ENCODE peak calls at places on chromosome 22, in ten cellular contexts. One of them, this sample, is unnamed.

GRCh38 chr22:43297246-43298061 is 45.7 kb downstream of the SCUBE1 start:
- DNase-seq in AG04449: no peak
- DNase-seq in OCI-M1: no peak
- DNase-seq in psoas muscle: peak
- DNase-seq in globus pallidus: no peak
- DNase-seq in LoVo: no peak
- DNase-seq in NCI-H226: no peak
- DNase-seq in ACHN: no peak
- DNase-seq in T-helper 1 cell: no peak
- DNase-seq in GM04504: no peak
- DNase-seq in this sample: no peak

GRCh38 chr22:32206774-32207758 is 2.2 kb upstream of the RFPL2 start:
- DNase-seq in AG04449: no peak
- DNase-seq in OCI-M1: peak
- DNase-seq in psoas muscle: no peak
- DNase-seq in globus pallidus: no peak
- DNase-seq in LoVo: peak
- DNase-seq in NCI-H226: no peak
- DNase-seq in ACHN: peak
- DNase-seq in T-helper 1 cell: no peak
- DNase-seq in GM04504: no peak
- DNase-seq in this sample: peak

GRCh38 chr22:46536559-46537220 is 730 bp downstream of the CELSR1 start:
- DNase-seq in AG04449: no peak
- DNase-seq in OCI-M1: no peak
- DNase-seq in psoas muscle: no peak
- DNase-seq in globus pallidus: no peak
- DNase-seq in LoVo: no peak
- DNase-seq in NCI-H226: no peak
- DNase-seq in ACHN: peak
- DNase-seq in T-helper 1 cell: no peak
- DNase-seq in GM04504: no peak
- DNase-seq in this sample: no peak

GRCh38 chr22:47564651-47565050 is 802.2 kb downstream of the TBC1D22A start:
- DNase-seq in AG04449: no peak
- DNase-seq in OCI-M1: no peak
- DNase-seq in psoas muscle: no peak
- DNase-seq in globus pallidus: no peak
- DNase-seq in LoVo: no peak
- DNase-seq in NCI-H226: no peak
- DNase-seq in ACHN: no peak
- DNase-seq in T-helper 1 cell: no peak
- DNase-seq in GM04504: no peak
- DNase-seq in this sample: no peak

GRCh38 chr22:18987765-18988164 is 51.7 kb upstream of the PRODH start:
- DNase-seq in AG04449: no peak
- DNase-seq in OCI-M1: no peak
- DNase-seq in psoas muscle: no peak
- DNase-seq in globus pallidus: no peak
- DNase-seq in LoVo: peak
- DNase-seq in NCI-H226: no peak
- DNase-seq in ACHN: no peak
- DNase-seq in T-helper 1 cell: no peak
- DNase-seq in GM04504: no peak
- DNase-seq in this sample: no peak

GRCh38 chr22:44580176-44580575 is 82.1 kb upstream of the RTL6 start:
- DNase-seq in AG04449: no peak
- DNase-seq in OCI-M1: no peak
- DNase-seq in psoas muscle: no peak
- DNase-seq in globus pallidus: no peak
- DNase-seq in LoVo: no peak
- DNase-seq in NCI-H226: no peak
- DNase-seq in ACHN: no peak
- DNase-seq in T-helper 1 cell: no peak
- DNase-seq in GM04504: no peak
- DNase-seq in this sample: no peak

GRCh38 chr22:35409783-35410662 is 10.1 kb downstream of the MCM5 start:
- DNase-seq in AG04449: no peak
- DNase-seq in OCI-M1: no peak
- DNase-seq in psoas muscle: no peak
- DNase-seq in globus pallidus: peak
- DNase-seq in LoVo: no peak
- DNase-seq in NCI-H226: no peak
- DNase-seq in ACHN: no peak
- DNase-seq in T-helper 1 cell: no peak
- DNase-seq in GM04504: no peak
- DNase-seq in this sample: no peak

GRCh38 chr22:39254789-39255298 is 10.1 kb upstream of the PDGFB start:
- DNase-seq in AG04449: peak
- DNase-seq in OCI-M1: no peak
- DNase-seq in psoas muscle: peak
- DNase-seq in globus pallidus: no peak
- DNase-seq in LoVo: no peak
- DNase-seq in NCI-H226: peak
- DNase-seq in ACHN: peak
- DNase-seq in T-helper 1 cell: peak
- DNase-seq in GM04504: no peak
- DNase-seq in this sample: no peak

GRCh38 chr22:24843048-24843447 is 37.0 kb downstream of the SGSM1 start:
- DNase-seq in AG04449: no peak
- DNase-seq in OCI-M1: no peak
- DNase-seq in psoas muscle: no peak
- DNase-seq in globus pallidus: no peak
- DNase-seq in LoVo: no peak
- DNase-seq in NCI-H226: no peak
- DNase-seq in ACHN: no peak
- DNase-seq in T-helper 1 cell: no peak
- DNase-seq in GM04504: no peak
- DNase-seq in this sample: no peak

GRCh38 chr22:20429254-20430100 is 8.1 kb downstream of the SCARF2 start:
- DNase-seq in AG04449: no peak
- DNase-seq in OCI-M1: peak
- DNase-seq in psoas muscle: no peak
- DNase-seq in globus pallidus: no peak
- DNase-seq in LoVo: peak
- DNase-seq in NCI-H226: no peak
- DNase-seq in ACHN: no peak
- DNase-seq in T-helper 1 cell: peak
- DNase-seq in GM04504: no peak
- DNase-seq in this sample: peak

GRCh38 chr22:48636746-48637145 is 1190.9 kb downstream of the BRD1 start:
- DNase-seq in AG04449: no peak
- DNase-seq in OCI-M1: no peak
- DNase-seq in psoas muscle: no peak
- DNase-seq in globus pallidus: no peak
- DNase-seq in LoVo: no peak
- DNase-seq in NCI-H226: no peak
- DNase-seq in ACHN: no peak
- DNase-seq in T-helper 1 cell: no peak
- DNase-seq in GM04504: no peak
- DNase-seq in this sample: no peak

GRCh38 chr22:50665738-50666137 is 6.9 kb upstream of the SHANK3 start:
- DNase-seq in AG04449: no peak
- DNase-seq in OCI-M1: no peak
- DNase-seq in psoas muscle: no peak
- DNase-seq in globus pallidus: no peak
- DNase-seq in LoVo: no peak
- DNase-seq in NCI-H226: no peak
- DNase-seq in ACHN: no peak
- DNase-seq in T-helper 1 cell: no peak
- DNase-seq in GM04504: no peak
- DNase-seq in this sample: no peak

GRCh38 chr22:17845340-17845739 is 71.1 kb upstream of the BID start:
- DNase-seq in AG04449: no peak
- DNase-seq in OCI-M1: no peak
- DNase-seq in psoas muscle: no peak
- DNase-seq in globus pallidus: no peak
- DNase-seq in LoVo: no peak
- DNase-seq in NCI-H226: no peak
- DNase-seq in ACHN: no peak
- DNase-seq in T-helper 1 cell: no peak
- DNase-seq in GM04504: no peak
- DNase-seq in this sample: no peak

GRCh38 chr22:20749453-20749852 is 24.5 kb upstream of the SERPIND1 start:
- DNase-seq in AG04449: no peak
- DNase-seq in OCI-M1: no peak
- DNase-seq in psoas muscle: no peak
- DNase-seq in globus pallidus: no peak
- DNase-seq in LoVo: no peak
- DNase-seq in NCI-H226: no peak
- DNase-seq in ACHN: no peak
- DNase-seq in T-helper 1 cell: no peak
- DNase-seq in GM04504: no peak
- DNase-seq in this sample: no peak

GRCh38 chr22:49302530-49302929 is 525.1 kb downstream of the BRD1 start:
- DNase-seq in AG04449: no peak
- DNase-seq in OCI-M1: no peak
- DNase-seq in psoas muscle: no peak
- DNase-seq in globus pallidus: no peak
- DNase-seq in LoVo: no peak
- DNase-seq in NCI-H226: no peak
- DNase-seq in ACHN: no peak
- DNase-seq in T-helper 1 cell: no peak
- DNase-seq in GM04504: no peak
- DNase-seq in this sample: no peak

GRCh38 chr22:24901448-24901847 is 45.0 kb downstream of the LHFPL7 start:
- DNase-seq in AG04449: no peak
- DNase-seq in OCI-M1: no peak
- DNase-seq in psoas muscle: no peak
- DNase-seq in globus pallidus: no peak
- DNase-seq in LoVo: no peak
- DNase-seq in NCI-H226: no peak
- DNase-seq in ACHN: no peak
- DNase-seq in T-helper 1 cell: no peak
- DNase-seq in GM04504: no peak
- DNase-seq in this sample: no peak

GRCh38 chr22:29727248-29727551 is 7.4 kb downstream of the CABP7 start:
- DNase-seq in AG04449: no peak
- DNase-seq in OCI-M1: peak
- DNase-seq in psoas muscle: peak
- DNase-seq in globus pallidus: no peak
- DNase-seq in LoVo: no peak
- DNase-seq in NCI-H226: no peak
- DNase-seq in ACHN: no peak
- DNase-seq in T-helper 1 cell: no peak
- DNase-seq in GM04504: no peak
- DNase-seq in this sample: peak

GRCh38 chr22:17706451-17706900 is 67.8 kb downstream of the BID start:
- DNase-seq in AG04449: peak
- DNase-seq in OCI-M1: peak
- DNase-seq in psoas muscle: no peak
- DNase-seq in globus pallidus: peak
- DNase-seq in LoVo: peak
- DNase-seq in NCI-H226: peak
- DNase-seq in ACHN: peak
- DNase-seq in T-helper 1 cell: no peak
- DNase-seq in GM04504: peak
- DNase-seq in this sample: peak

GRCh38 chr22:19291218-19291579 is 320 bp downstream of the CLTCL1 start:
- DNase-seq in AG04449: no peak
- DNase-seq in OCI-M1: peak
- DNase-seq in psoas muscle: peak
- DNase-seq in globus pallidus: no peak
- DNase-seq in LoVo: peak
- DNase-seq in NCI-H226: no peak
- DNase-seq in ACHN: peak
- DNase-seq in T-helper 1 cell: peak
- DNase-seq in GM04504: no peak
- DNase-seq in this sample: no peak

GRCh38 chr22:30829901-30830550 is 135.4 kb downstream of the OSBP2 start:
- DNase-seq in AG04449: peak
- DNase-seq in OCI-M1: no peak
- DNase-seq in psoas muscle: no peak
- DNase-seq in globus pallidus: no peak
- DNase-seq in LoVo: peak
- DNase-seq in NCI-H226: peak
- DNase-seq in ACHN: peak
- DNase-seq in T-helper 1 cell: no peak
- DNase-seq in GM04504: peak
- DNase-seq in this sample: no peak

GRCh38 chr22:48258841-48259240 is 1496.4 kb downstream of the TBC1D22A start:
- DNase-seq in AG04449: no peak
- DNase-seq in OCI-M1: no peak
- DNase-seq in psoas muscle: no peak
- DNase-seq in globus pallidus: no peak
- DNase-seq in LoVo: no peak
- DNase-seq in NCI-H226: no peak
- DNase-seq in ACHN: no peak
- DNase-seq in T-helper 1 cell: no peak
- DNase-seq in GM04504: no peak
- DNase-seq in this sample: no peak

GRCh38 chr22:23155143-23155542 is 9.9 kb downstream of the RAB36 start:
- DNase-seq in AG04449: no peak
- DNase-seq in OCI-M1: no peak
- DNase-seq in psoas muscle: no peak
- DNase-seq in globus pallidus: no peak
- DNase-seq in LoVo: no peak
- DNase-seq in NCI-H226: no peak
- DNase-seq in ACHN: no peak
- DNase-seq in T-helper 1 cell: no peak
- DNase-seq in GM04504: no peak
- DNase-seq in this sample: no peak

GRCh38 chr22:19888131-19888746 is 33.6 kb upstream of the GNB1L start:
- DNase-seq in AG04449: no peak
- DNase-seq in OCI-M1: no peak
- DNase-seq in psoas muscle: peak
- DNase-seq in globus pallidus: no peak
- DNase-seq in LoVo: no peak
- DNase-seq in NCI-H226: no peak
- DNase-seq in ACHN: no peak
- DNase-seq in T-helper 1 cell: no peak
- DNase-seq in GM04504: no peak
- DNase-seq in this sample: no peak

GRCh38 chr22:44158766-44159165 is 22.0 kb upstream of the PARVG start:
- DNase-seq in AG04449: no peak
- DNase-seq in OCI-M1: no peak
- DNase-seq in psoas muscle: no peak
- DNase-seq in globus pallidus: no peak
- DNase-seq in LoVo: no peak
- DNase-seq in NCI-H226: no peak
- DNase-seq in ACHN: no peak
- DNase-seq in T-helper 1 cell: no peak
- DNase-seq in GM04504: no peak
- DNase-seq in this sample: no peak

GRCh38 chr22:45510376-45511232 is 7.9 kb downstream of the FBLN1 start:
- DNase-seq in AG04449: no peak
- DNase-seq in OCI-M1: no peak
- DNase-seq in psoas muscle: no peak
- DNase-seq in globus pallidus: no peak
- DNase-seq in LoVo: no peak
- DNase-seq in NCI-H226: no peak
- DNase-seq in ACHN: no peak
- DNase-seq in T-helper 1 cell: no peak
- DNase-seq in GM04504: no peak
- DNase-seq in this sample: no peak

GRCh38 chr22:42937164-42937854 is 77.6 kb downstream of the PACSIN2 start:
- DNase-seq in AG04449: peak
- DNase-seq in OCI-M1: peak
- DNase-seq in psoas muscle: peak
- DNase-seq in globus pallidus: no peak
- DNase-seq in LoVo: peak
- DNase-seq in NCI-H226: peak
- DNase-seq in ACHN: peak
- DNase-seq in T-helper 1 cell: no peak
- DNase-seq in GM04504: no peak
- DNase-seq in this sample: peak

GRCh38 chr22:46660604-46661201 is 40.5 kb downstream of the GRAMD4 start:
- DNase-seq in AG04449: no peak
- DNase-seq in OCI-M1: no peak
- DNase-seq in psoas muscle: peak
- DNase-seq in globus pallidus: no peak
- DNase-seq in LoVo: no peak
- DNase-seq in NCI-H226: no peak
- DNase-seq in ACHN: no peak
- DNase-seq in T-helper 1 cell: no peak
- DNase-seq in GM04504: no peak
- DNase-seq in this sample: peak

GRCh38 chr22:25030636-25031035 is 78.1 kb downstream of the KIAA1671 start:
- DNase-seq in AG04449: no peak
- DNase-seq in OCI-M1: no peak
- DNase-seq in psoas muscle: peak
- DNase-seq in globus pallidus: no peak
- DNase-seq in LoVo: no peak
- DNase-seq in NCI-H226: no peak
- DNase-seq in ACHN: no peak
- DNase-seq in T-helper 1 cell: no peak
- DNase-seq in GM04504: no peak
- DNase-seq in this sample: peak